ENCODE peak calls at places on chromosomes 13 and 19, in ten cellular contexts. B is ascending aorta, A is tibial artery, F is HCT116, Q is transverse colon, N is cardiac muscle cell, W is fibroblast of lung, O is GM23248, Z is uterus, D is mesendoderm. I is an unnamed sample. For H3K4me1, the result is how much of the 10 kb centered on the place peaks cover.

GRCh38 chr13:98890186-98890585 is 87.7 kb downstream of the DOCK9 start:
- DNase-seq in N (peak), A (no peak), B (no peak), O (peak), D (no peak), Q (no peak), W (peak), Z (peak), F (no peak), I (no peak)

GRCh38 chr13:61413572-61413971 is 2.1 kb downstream of the PCDH20 start:
- DNase-seq in Z (no peak), Q (no peak), D (peak), A (no peak), B (no peak), W (no peak), F (no peak), O (no peak), N (no peak), I (no peak)

GRCh38 chr13:66778461-66778860 is 451.7 kb downstream of the PCDH9 start:
- DNase-seq in A (no peak), O (no peak), Q (no peak), F (no peak), D (no peak), W (peak), Z (no peak), N (peak), B (no peak), I (no peak)

GRCh38 chr19:55257461-55258411 is 1.1 kb downstream of the PPP6R1 start:
- DNase-seq in F (no peak), Z (peak), Q (no peak), B (no peak), W (no peak), A (no peak), N (peak), O (peak), D (peak), I (peak)

GRCh38 chr13:45728759-45729158 is 26.6 kb downstream of the CBY2 start:
- DNase-seq in B (no peak), O (peak), N (peak), F (peak), W (no peak), Q (no peak), D (peak), Z (no peak), A (no peak), I (no peak)

GRCh38 chr13:41137951-41138350 is 5.3 kb upstream of the KBTBD6 start:
- DNase-seq in Z (no peak), F (no peak), A (no peak), Q (no peak), W (peak), O (peak), N (peak), B (no peak), D (no peak), I (no peak)

GRCh38 chr19:43781630-43782310 is 997 bp upstream of the KCNN4 start:
- DNase-seq in Z (no peak), B (no peak), W (no peak), F (no peak), O (no peak), N (no peak), Q (no peak), D (no peak), A (no peak), I (no peak)

GRCh38 chr13:97307882-97308624 is 85.9 kb downstream of the MBNL2 start:
- DNase-seq in Q (no peak), N (peak), Z (no peak), B (no peak), A (no peak), O (peak), W (peak), D (peak), F (peak), I (no peak)

GRCh38 chr19:56367829-56368711 is 25.3 kb downstream of the ZNF582 start:
- DNase-seq in O (peak), D (peak), N (peak), A (peak), W (peak), Z (peak), F (no peak), Q (peak), B (peak), I (peak)

GRCh38 chr13:113153810-113154748 is 4.4 kb upstream of the PROZ start:
- DNase-seq in W (peak), O (peak), A (peak), B (no peak), Q (peak), F (peak), D (peak), N (peak), Z (peak), I (peak)

GRCh38 chr19:31432411-31432810 is 83.2 kb upstream of the TSHZ3 start:
- DNase-seq in O (no peak), D (no peak), Z (no peak), N (no peak), Q (no peak), W (no peak), A (no peak), B (no peak), F (no peak), I (no peak)

GRCh38 chr13:74485757-74486156 is 351.6 kb upstream of the KLF12 start:
- DNase-seq in D (no peak), B (no peak), W (no peak), F (no peak), A (no peak), N (no peak), Q (no peak), O (no peak), Z (no peak), I (no peak)

GRCh38 chr13:44815507-44816074 is 173.7 kb downstream of the NUFIP1 start:
- DNase-seq in B (no peak), W (peak), O (peak), Q (no peak), D (peak), Z (peak), A (peak), F (peak), N (peak), I (peak)

GRCh38 chr13:112531263-112531794 is 56.6 kb downstream of the TUBGCP3 start:
- DNase-seq in W (peak), B (no peak), D (no peak), Q (no peak), O (no peak), F (no peak), A (no peak), N (peak), Z (no peak), I (no peak)

GRCh38 chr13:111153977-111154332 is 38.8 kb downstream of the ARHGEF7 start:
- DNase-seq in F (no peak), D (no peak), W (no peak), N (no peak), O (no peak), B (no peak), Z (no peak), A (peak), Q (peak), I (peak)

DNA sequence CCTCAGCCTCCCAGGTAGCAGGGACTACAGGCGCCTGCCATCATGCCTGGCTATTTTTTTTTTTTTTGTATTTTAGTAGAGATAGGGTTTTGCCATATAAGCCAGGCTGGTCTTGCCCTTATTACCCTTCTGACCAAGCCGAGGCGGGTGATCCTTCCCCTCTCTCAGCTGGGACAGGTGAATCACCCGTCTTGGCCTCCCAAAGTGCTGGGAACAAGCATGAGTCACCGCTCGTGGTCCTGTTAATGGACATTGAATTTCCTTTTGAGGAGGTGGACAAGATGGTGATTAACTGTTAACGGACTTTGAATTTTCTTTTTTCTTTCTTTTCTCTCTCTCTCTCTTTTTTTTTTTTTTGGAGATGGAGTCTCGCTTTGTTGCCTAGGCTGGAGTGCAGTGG is 10.6 kb downstream of the CD70 start:
- DNase-seq in N (peak), Q (no peak), W (peak), D (no peak), B (no peak), Z (no peak), F (peak), A (no peak), O (peak), I (no peak)
- H3K4me1 ChIP-seq in N (under half), Q (under half), W (under half), D (under half), B (under half), Z (under half), F (under half), A (under half), O (under half), I (under half)

GRCh38 chr19:12799723-12800343 is 1.8 kb downstream of the PRDX2 start:
- DNase-seq in Q (no peak), Z (no peak), O (no peak), F (no peak), D (no peak), B (no peak), W (no peak), N (no peak), A (no peak), I (no peak)
- H3K27ac ChIP-seq in Q (no peak), Z (no peak), O (no peak), F (peak), D (no peak), B (no peak), W (no peak), N (no peak), A (peak), I (no peak)

GRCh38 chr19:13396256-13397080 is 109.8 kb downstream of the CACNA1A start:
- DNase-seq in A (peak), Q (peak), N (peak), Z (peak), D (peak), W (peak), O (peak), F (peak), B (no peak), I (peak)
- H3K4me1 ChIP-seq in A (under half), Q (under half), N (under half), Z (under half), D (under half), W (under half), O (under half), F (under half), B (under half), I (under half)

DNA sequence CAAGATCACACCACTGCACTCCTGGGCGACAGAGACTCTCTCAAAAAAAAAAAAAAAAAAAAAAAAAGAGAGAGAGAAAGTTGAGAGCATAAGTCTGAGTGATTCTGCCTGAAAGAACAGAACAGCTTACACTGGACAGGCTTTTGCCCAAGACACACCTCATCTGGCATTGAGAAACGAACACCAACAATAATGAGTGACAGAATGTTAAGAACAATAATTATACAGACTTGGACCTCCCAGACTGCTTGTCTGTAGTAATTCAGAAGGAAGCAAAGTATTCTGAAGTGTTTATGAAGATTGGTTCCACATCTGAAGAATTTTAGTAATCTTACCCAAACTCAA is 20.0 kb downstream of the ABCC4 start:
- DNase-seq in Q (no peak), B (no peak), N (no peak), Z (no peak), D (no peak), F (no peak), W (no peak), O (no peak), A (no peak), I (no peak)
- H3K27ac ChIP-seq in Q (peak), B (no peak), N (no peak), Z (no peak), D (no peak), F (no peak), W (peak), O (no peak), A (no peak), I (no peak)

GRCh38 chr13:57858376-57858775 is 226.8 kb downstream of the PCDH17 start:
- DNase-seq in Q (no peak), N (no peak), O (no peak), A (no peak), B (no peak), Z (no peak), F (no peak), D (no peak), W (no peak), I (no peak)
- H3K4me1 ChIP-seq in Q (under half), N (under half), O (under half), A (under half), B (under half), Z (under half), F (under half), D (under half), W (under half), I (under half)

GRCh38 chr19:38308006-38308766 is 4.1 kb downstream of the C19orf33 start:
- DNase-seq in A (no peak), W (no peak), O (no peak), D (no peak), B (no peak), N (no peak), F (no peak), Z (no peak), Q (no peak), I (no peak)

GRCh38 chr19:38308926-38309614 is 5.0 kb downstream of the C19orf33 start:
- DNase-seq in O (no peak), N (no peak), Q (no peak), B (no peak), F (no peak), Z (no peak), A (no peak), D (no peak), W (no peak), I (no peak)

GRCh38 chr19:38310986-38311385 is 4.8 kb downstream of the YIF1B start:
- DNase-seq in N (no peak), D (no peak), F (no peak), B (no peak), Q (no peak), W (no peak), O (no peak), A (no peak), Z (no peak), I (no peak)

GRCh38 chr19:38309615-38310278 is 5.7 kb downstream of the C19orf33 start:
- DNase-seq in B (no peak), Z (no peak), D (no peak), W (no peak), N (no peak), O (no peak), A (no peak), Q (no peak), F (no peak), I (no peak)

GRCh38 chr19:38310279-38310670 is 5.5 kb downstream of the YIF1B start:
- DNase-seq in F (no peak), W (no peak), N (no peak), Z (no peak), A (no peak), Q (no peak), B (no peak), D (no peak), O (no peak), I (no peak)
- H3K27ac ChIP-seq in F (no peak), W (no peak), N (no peak), Z (no peak), A (no peak), Q (no peak), B (no peak), D (no peak), O (no peak), I (no peak)

DNA sequence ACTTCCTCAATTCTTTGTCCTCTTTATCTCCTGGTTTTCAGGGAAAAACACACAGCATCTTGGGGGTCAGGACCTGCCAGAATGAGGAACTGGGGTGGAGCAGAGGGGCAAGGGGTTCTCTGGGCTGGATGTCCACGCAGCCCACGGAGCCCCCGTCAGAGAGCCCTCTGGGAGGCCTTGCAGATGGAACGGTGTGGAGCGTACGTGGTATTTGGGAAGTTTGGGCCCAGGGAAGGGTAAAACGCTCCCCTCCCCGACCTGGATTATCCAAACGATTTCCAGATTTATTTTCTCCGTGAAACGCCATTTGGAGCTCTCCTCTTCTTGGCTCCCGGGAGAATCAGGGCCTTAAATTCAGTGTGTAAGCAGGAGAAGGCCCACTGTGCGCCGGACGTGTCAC is 51.7 kb upstream of the ZNF536 start:
- DNase-seq in O (no peak), N (no peak), Z (no peak), D (no peak), A (no peak), W (no peak), B (no peak), Q (no peak), F (no peak), I (no peak)
- H3K4me1 ChIP-seq in O (under half), N (under half), Z (under half), D (under half), A (under half), W (under half), B (under half), Q (under half), F (under half), I (under half)

DNA sequence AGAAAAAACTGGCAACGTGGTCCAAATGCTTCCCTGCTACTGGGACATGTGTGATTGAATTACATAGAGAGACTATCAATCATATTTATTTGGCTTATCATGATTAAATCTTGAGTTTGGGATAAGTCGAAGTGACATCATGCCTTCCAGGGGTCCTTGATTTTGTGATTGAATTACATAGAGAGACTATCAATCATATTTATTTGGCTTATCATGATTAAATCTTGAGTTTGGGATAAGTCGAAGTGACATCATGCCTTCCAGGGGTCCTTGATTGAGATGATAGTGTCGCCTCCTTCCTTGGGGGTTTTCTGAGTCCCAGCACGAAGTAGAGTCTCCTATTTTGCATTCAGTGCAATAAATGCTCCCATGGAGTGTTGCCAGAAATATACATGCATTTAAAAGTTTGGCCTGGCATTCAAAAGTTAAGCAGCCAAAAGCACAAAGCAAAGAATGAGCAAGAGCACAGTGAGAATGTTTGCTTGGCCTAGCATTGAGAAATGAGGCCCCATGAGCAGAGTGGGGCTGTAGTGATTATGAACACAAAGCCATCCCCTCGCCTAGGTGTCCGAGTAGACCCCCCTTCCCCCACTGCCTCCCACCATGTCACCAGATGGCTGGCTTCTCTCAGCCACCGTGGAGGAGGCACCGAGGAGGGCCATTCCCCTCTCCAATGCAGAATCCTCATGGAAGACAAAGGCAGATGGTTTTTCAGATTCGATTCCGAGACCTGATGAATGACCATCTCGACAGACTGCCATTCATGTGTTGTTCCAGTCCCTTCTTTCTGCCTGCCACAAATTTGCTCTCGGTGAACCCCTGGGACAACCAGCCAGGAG is 58.7 kb upstream of the UBL3 start:
- DNase-seq in A (no peak), Q (no peak), F (no peak), W (no peak), Z (no peak), N (no peak), B (no peak), O (peak), D (no peak), I (no peak)
- H3K27ac ChIP-seq in A (no peak), Q (no peak), F (no peak), W (no peak), Z (no peak), N (no peak), B (no peak), O (peak), D (no peak), I (no peak)

DNA sequence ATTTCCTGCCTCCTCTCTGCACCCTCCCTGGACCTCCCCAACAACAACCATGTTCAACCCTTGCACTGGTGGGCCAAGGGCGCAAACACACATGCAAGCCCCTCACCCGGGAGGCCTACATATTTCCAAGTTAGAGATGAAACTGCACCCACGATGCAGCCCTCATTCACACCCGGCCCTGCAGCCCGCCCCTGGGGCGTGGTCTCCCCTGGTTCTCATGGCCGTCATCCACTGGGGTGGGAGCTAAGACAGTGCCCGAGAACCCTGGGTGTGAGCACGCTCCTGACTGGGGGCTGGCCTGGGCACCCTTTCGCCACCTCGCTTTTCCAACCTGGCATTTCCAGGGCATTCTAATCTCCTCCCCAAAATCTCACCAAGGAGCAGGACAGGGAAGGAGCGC is 7.0 kb upstream of the SLC7A10 start:
- DNase-seq in O (no peak), A (no peak), D (no peak), W (no peak), Z (no peak), N (no peak), B (no peak), Q (no peak), F (no peak), I (no peak)
- H3K4me1 ChIP-seq in O (under half), A (under half), D (under half), W (under half), Z (under half), N (under half), B (under half), Q (under half), F (under half), I (under half)